ENCODE peak calls at places on chromosomes 16 and 17, in nine cellular contexts. P, T, G, N, V, E, O, H and U are unnamed samples.

GRCh38 chr17:9887521-9887920 is 17.6 kb downstream of the RCVRN start:
- DNase-seq in H (no peak), E (no peak), T (no peak), P (no peak), G (no peak), O (no peak), V (no peak), N (no peak), U (no peak)

GRCh38 chr17:40458001-40458791 is 14.9 kb downstream of the IGFBP4 start:
- DNase-seq in G (no peak), N (peak; percentile 91), T (peak; percentile 67), E (no peak), P (peak; percentile 79), O (peak; percentile 76), H (peak; percentile 95), V (peak; percentile 85), U (peak; percentile 42)

GRCh38 chr17:9696279-9697044 is 51.1 kb downstream of the USP43 start:
- DNase-seq in T (no peak), P (no peak), O (no peak), N (no peak), H (no peak), G (no peak), V (no peak), E (no peak), U (no peak)

GRCh38 chr16:58028168-58028455 is 2.6 kb downstream of the MMP15 start:
- DNase-seq in T (no peak), N (no peak), O (no peak), E (no peak), P (no peak), V (no peak), H (no peak), G (no peak), U (no peak)

GRCh38 chr17:66412857-66413563 is 110.6 kb downstream of the PRKCA start:
- DNase-seq in T (no peak), O (no peak), G (no peak), P (no peak), N (no peak), E (no peak), H (no peak), V (no peak), U (no peak)

GRCh38 chr17:41823141-41823524 is 10.3 kb downstream of the FKBP10 start:
- DNase-seq in H (no peak), E (no peak), T (no peak), G (no peak), V (no peak), O (no peak), N (no peak), P (no peak), U (no peak)

GRCh38 chr16:65372171-65372570 is 250.3 kb upstream of the CDH11 start:
- DNase-seq in T (no peak), O (no peak), N (no peak), G (no peak), E (no peak), H (no peak), P (no peak), V (no peak), U (no peak)

GRCh38 chr17:41799366-41799765 is 12.4 kb downstream of the P3H4 start:
- DNase-seq in P (no peak), E (no peak), O (no peak), G (no peak), N (no peak), V (no peak), T (no peak), H (no peak), U (no peak)

GRCh38 chr17:43171761-43172487 is 910 bp downstream of the NBR1 start:
- DNase-seq in E (peak; percentile 89), H (peak; percentile 98), G (peak; percentile 49), N (peak; percentile 96), P (peak; percentile 77), T (peak; percentile 87), V (peak; percentile 95), O (peak; percentile 89), U (peak; percentile 80)

GRCh38 chr17:9195961-9196668 is 174.8 kb downstream of the NTN1 start:
- DNase-seq in H (no peak), V (no peak), P (no peak), G (peak; percentile 57), T (no peak), O (no peak), N (no peak), E (no peak), U (no peak)

GRCh38 chr17:61774724-61775123 is 88.6 kb downstream of the BRIP1 start:
- DNase-seq in T (no peak), G (no peak), H (no peak), V (no peak), E (no peak), N (no peak), P (no peak), O (no peak), U (no peak)

GRCh38 chr16:85614338-85615013 is 1.4 kb downstream of the GSE1 start:
- DNase-seq in P (no peak), V (no peak), H (no peak), E (no peak), O (no peak), G (peak; percentile 33), N (no peak), T (no peak), U (no peak)

GRCh38 chr16:88906535-88907105 is 40.2 kb upstream of the PABPN1L start:
- DNase-seq in G (no peak), H (no peak), P (no peak), T (no peak), N (no peak), V (no peak), E (no peak), O (no peak), U (no peak)

GRCh38 chr17:20008242-20009051 is 712 bp upstream of the SPECC1 start:
- DNase-seq in H (no peak), P (no peak), G (peak; percentile 28), E (no peak), T (no peak), V (peak; percentile 3), N (peak; percentile 25), O (no peak), U (no peak)

GRCh38 chr16:68088130-68088972 is 3.2 kb downstream of the NFATC3 start:
- DNase-seq in H (no peak), V (no peak), E (no peak), P (no peak), G (no peak), T (no peak), N (no peak), O (no peak), U (no peak)

GRCh38 chr17:28053044-28053670 is 10.7 kb downstream of the NLK start:
- DNase-seq in N (peak; percentile 47), H (peak; percentile 31), E (no peak), G (no peak), T (no peak), P (no peak), O (no peak), V (no peak), U (no peak)

GRCh38 chr17:79573196-79573929 is 37.5 kb downstream of the RBFOX3 start:
- DNase-seq in P (no peak), N (peak; percentile 7), O (no peak), V (no peak), H (no peak), T (no peak), G (no peak), E (no peak), U (peak; percentile 41)
- TF ChIP-seq CTCF in P (no peak), N (no peak), O (no peak), V (no peak), H (no peak), T (no peak), G (no peak), E (no peak), U (no peak)

GRCh38 chr16:22188595-22189442 is 17.3 kb upstream of the EEF2K start:
- DNase-seq in T (peak; percentile 86), H (peak; percentile 91), O (peak; percentile 91), G (peak; percentile 82), E (peak; percentile 81), V (peak; percentile 96), N (peak; percentile 87), P (peak; percentile 63), U (peak; percentile 85)
- H3K4me3 ChIP-seq in T (no peak overlapping the region), H (no peak overlapping the region), O (no peak overlapping the region), G (no peak overlapping the region), E (no peak overlapping the region), V (no peak overlapping the region), N (no peak overlapping the region), P (no peak overlapping the region), U (no peak overlapping the region)

DNA sequence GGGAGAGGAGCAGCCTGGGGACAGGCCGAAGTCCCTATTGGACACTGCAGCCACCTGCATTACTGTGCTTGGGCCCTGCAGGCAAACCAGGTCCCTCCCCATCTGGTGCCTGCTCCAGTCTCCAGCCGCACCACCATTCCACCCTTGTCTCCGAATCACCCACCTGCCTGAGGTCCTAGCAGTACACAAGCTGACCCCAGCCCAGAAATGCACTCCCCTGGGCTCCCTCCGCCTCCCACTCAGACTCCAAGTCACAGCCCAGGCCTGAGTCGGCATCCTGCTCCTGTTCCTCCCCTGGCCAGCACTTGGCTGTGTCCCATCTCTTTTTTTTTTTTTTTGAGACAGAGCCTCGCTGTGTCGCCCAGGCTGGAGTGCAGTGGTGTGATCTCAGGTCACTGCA is 6.3 kb downstream of the UNC13D start:
- DNase-seq in T (no peak), V (no peak), E (no peak), O (no peak), G (no peak), P (no peak), N (no peak), H (no peak), U (no peak)
- TF ChIP-seq CTCF in T (no peak), V (no peak), E (no peak), O (no peak), G (no peak), P (no peak), N (no peak), H (no peak), U (no peak)

DNA sequence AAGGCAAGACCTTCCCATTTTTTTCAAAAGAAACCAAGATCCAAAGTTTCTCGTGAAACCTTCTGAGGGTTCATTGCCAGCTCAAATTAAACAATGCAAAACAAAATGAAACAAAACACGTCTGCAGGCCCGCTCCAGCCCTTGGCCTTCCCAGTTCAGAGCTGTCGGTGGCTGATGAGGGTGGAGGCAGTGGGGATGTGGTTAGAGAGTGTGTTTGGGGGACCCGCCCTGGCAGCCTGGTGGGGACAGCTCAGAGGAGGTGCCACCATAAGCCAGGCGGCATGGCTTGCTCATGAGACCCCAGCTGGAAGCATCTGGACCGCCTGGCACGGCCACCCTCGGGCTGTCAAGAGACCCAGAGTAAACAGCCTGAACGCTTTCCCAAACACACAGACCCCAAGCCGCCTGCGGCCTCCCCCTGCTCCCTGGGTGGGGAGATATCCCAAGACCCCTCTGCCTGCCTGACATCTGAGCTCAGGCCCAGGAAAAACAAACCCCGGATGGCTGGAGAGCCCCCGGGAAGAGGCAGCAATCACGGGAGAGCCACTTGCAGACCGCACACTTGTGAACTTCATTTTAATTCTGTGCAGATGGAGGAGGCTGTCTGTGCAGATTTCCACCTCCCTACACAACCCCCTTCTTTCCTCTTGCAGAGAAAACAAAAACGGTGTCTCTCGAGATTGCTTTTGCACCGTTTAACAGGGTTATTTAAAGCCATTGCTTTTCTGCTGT is 35.4 kb upstream of the LITAF start:
- DNase-seq in T (no peak), E (no peak), G (no peak), H (no peak), O (no peak), P (no peak), N (no peak), V (no peak), U (no peak)
- H3K4me3 ChIP-seq in T (peak overlapping the region; percentile 35), E (no peak overlapping the region), G (no peak overlapping the region), H (peak overlapping the region; percentile 26), O (no peak overlapping the region), P (no peak overlapping the region), N (peak overlapping the region; percentile 18), V (no peak overlapping the region), U (no peak overlapping the region)